ENCODE peak calls at places on chromosomes 2 and 18, in seven cellular contexts. A is mesothelial cell of epicardium; B is amniotic epithelial cell; V is ACHN; Q is stimulated activated CD4-positive, alpha-beta T cell treated with anti-CD3 and anti-CD28 coated beads, Interleukin-15, amount 100 ng/mL, for 1 hour; O is activated T-cell treated with anti-CD3 and anti-CD28 coated beads for 24 hours; L is foreskin fibroblast. S is an unnamed sample.

GRCh38 chr18:44826418-44827259 is 146.0 kb downstream of the SETBP1 start:
- DNase-seq in A (peak; percentile 72), B (peak; percentile 62), V (peak; percentile 27), Q (no peak), O (no peak), L (peak; percentile 96), S (peak; percentile 70)

GRCh38 chr2:86068098-86069047 is 37.3 kb downstream of the POLR1A start:
- DNase-seq in A (no peak), B (no peak), V (no peak), Q (no peak), O (peak; percentile 12), L (peak; percentile 35), S (no peak)

GRCh38 chr18:79191956-79192355 is 122.8 kb downstream of the ATP9B start:
- DNase-seq in A (no peak), B (no peak), V (no peak), Q (no peak), O (no peak), L (no peak), S (no peak)

GRCh38 chr2:32938934-32939333 is 7.8 kb upstream of the LTBP1 start:
- DNase-seq in A (no peak), B (no peak), V (no peak), Q (no peak), O (no peak), L (no peak), S (no peak)

GRCh38 chr2:37836711-37837110 is 88.4 kb upstream of the RMDN2 start:
- DNase-seq in A (no peak), B (no peak), V (no peak), Q (no peak), O (no peak), L (no peak), S (no peak)

GRCh38 chr2:191048073-191048472 is 34.1 kb upstream of the STAT1 start:
- DNase-seq in A (no peak), B (peak; percentile 67), V (no peak), Q (no peak), O (no peak), L (peak; percentile 59), S (no peak)

GRCh38 chr2:54438271-54438670 is 17.9 kb upstream of the SPTBN1 start:
- DNase-seq in A (no peak), B (no peak), V (no peak), Q (no peak), O (no peak), L (peak; percentile 56), S (no peak)

GRCh38 chr2:7627587-7627986 is 710.4 kb downstream of the RNF144A start:
- DNase-seq in A (no peak), B (no peak), V (no peak), Q (no peak), O (no peak), L (peak; percentile 25), S (no peak)

GRCh38 chr2:66173635-66174034 is 261.3 kb upstream of the MEIS1 start:
- DNase-seq in A (no peak), B (no peak), V (no peak), Q (no peak), O (no peak), L (no peak), S (no peak)

GRCh38 chr2:119109823-119110222 is 48.7 kb downstream of the C1QL2 start:
- DNase-seq in A (no peak), B (no peak), V (no peak), Q (no peak), O (no peak), L (no peak), S (no peak)

GRCh38 chr18:68766433-68766832 is 31.4 kb upstream of the CCDC102B start:
- DNase-seq in A (no peak), B (no peak), V (no peak), Q (no peak), O (no peak), L (peak; percentile 10), S (no peak)

GRCh38 chr2:182187130-182187529 is 201.5 kb downstream of the PPP1R1C start:
- DNase-seq in A (no peak), B (no peak), V (no peak), Q (no peak), O (no peak), L (no peak), S (no peak)

GRCh38 chr2:45755585-45756330 is 104.3 kb downstream of the PRKCE start:
- DNase-seq in A (no peak), B (peak; percentile 95), V (no peak), Q (no peak), O (no peak), L (peak; percentile 93), S (peak; percentile 61)

GRCh38 chr2:200026838-200027237 is 71.5 kb downstream of the MAIP1 start:
- DNase-seq in A (no peak), B (no peak), V (no peak), Q (no peak), O (no peak), L (peak; percentile 76), S (no peak)

GRCh38 chr2:199439094-199439493 is 18.6 kb downstream of the SATB2 start:
- DNase-seq in A (no peak), B (no peak), V (no peak), Q (no peak), O (no peak), L (no peak), S (peak; percentile 60)

GRCh38 chr2:97997774-97998392 is 2.1 kb upstream of the TMEM131 start:
- DNase-seq in A (no peak), B (no peak), V (no peak), Q (no peak), O (no peak), L (no peak), S (peak; percentile 85)

GRCh38 chr2:64929329-64929728 is 59.9 kb upstream of the SLC1A4 start:
- DNase-seq in A (no peak), B (no peak), V (no peak), Q (no peak), O (no peak), L (no peak), S (no peak)

S was measured in ELF-1.